ENCODE peak calls at places on chromosomes 13 and 19, in six cellular contexts. F is NCI-H69; A is thoracic aorta; D is ascending aorta; M is T-helper 22 cell; R is stimulated activated CD8-positive, alpha-beta memory T cell treated with anti-CD3 and anti-CD28 coated beads, Interleukin-15, amount 100 ng/mL, for 24 hours. S is an unnamed sample.

GRCh38 chr19:40053491-40053890 is 2.5 kb downstream of the ZNF780B start:
- DNase-seq in F (no peak), A (no peak), D (no peak), M (no peak), R (no peak), S (no peak)

GRCh38 chr13:49821216-49821820 is 28.8 kb upstream of the KPNA3 start:
- DNase-seq in F (peak), A (no peak), D (no peak), M (no peak), R (no peak), S (no peak)

GRCh38 chr19:40791349-40791748 is 7.6 kb upstream of the EGLN2 start:
- DNase-seq in F (no peak), A (no peak), D (peak), M (no peak), R (no peak), S (no peak)

GRCh38 chr19:33292595-33293254 is 9.6 kb downstream of the CEBPA start:
- DNase-seq in F (peak), A (no peak), D (no peak), M (no peak), R (no peak), S (no peak)

GRCh38 chr13:99353836-99354235 is 46.6 kb upstream of the GPR183 start:
- DNase-seq in F (no peak), A (no peak), D (no peak), M (peak), R (no peak), S (no peak)

GRCh38 chr13:79194272-79194671 is 211.8 kb downstream of the RBM26 start:
- DNase-seq in F (no peak), A (no peak), D (no peak), M (peak), R (no peak), S (peak)

GRCh38 chr19:49533551-49534488 is 6.0 kb downstream of the RCN3 start:
- DNase-seq in F (peak), A (no peak), D (peak), M (peak), R (peak), S (no peak)

GRCh38 chr19:43441736-43442135 is 23.7 kb downstream of the LYPD3 start:
- DNase-seq in F (no peak), A (no peak), D (no peak), M (no peak), R (no peak), S (no peak)

GRCh38 chr13:45786293-45786920 is 65.1 kb downstream of the SIAH3 start:
- DNase-seq in F (no peak), A (no peak), D (no peak), M (no peak), R (no peak), S (no peak)

GRCh38 chr13:52447815-52448552 is 2.5 kb downstream of the VPS36 start:
- DNase-seq in F (peak), A (no peak), D (no peak), M (no peak), R (no peak), S (no peak)

GRCh38 chr19:13396256-13397080 is 109.8 kb downstream of the CACNA1A start:
- DNase-seq in F (peak), A (no peak), D (peak), M (no peak), R (no peak), S (no peak)

GRCh38 chr19:32041681-32042292 is 303.6 kb upstream of the ZNF507 start:
- DNase-seq in F (no peak), A (no peak), D (no peak), M (no peak), R (no peak), S (no peak)

GRCh38 chr13:113545455-113545930 is 39.1 kb upstream of the TFDP1 start:
- DNase-seq in F (peak), A (no peak), D (peak), M (no peak), R (no peak), S (no peak)

GRCh38 chr13:99323488-99323887 is 16.3 kb upstream of the GPR183 start:
- DNase-seq in F (no peak), A (no peak), D (no peak), M (no peak), R (no peak), S (no peak)

GRCh38 chr19:12785431-12786011 is 5.8 kb upstream of the JUNB start:
- DNase-seq in F (peak), A (no peak), D (peak), M (no peak), R (no peak), S (no peak)

GRCh38 chr13:105804561-105805190 is 730.8 kb downstream of the EFNB2 start:
- DNase-seq in F (no peak), A (no peak), D (no peak), M (no peak), R (no peak), S (no peak)

S was measured in SIG-M5.